ENCODE peak calls at places on chromosome 14, in eight cellular contexts. E, Q, J, Z, N, P, I and W are unnamed samples.

GRCh38 chr14:70907996-70908917 is 998 bp downstream of the PCNX1 start:
- DNase-seq in E (peak; percentile 91), Q (peak; percentile 45), J (peak; percentile 46), Z (peak; percentile 41), N (peak; percentile 74), P (peak; percentile 26), I (peak; percentile 48), W (peak; percentile 54)

GRCh38 chr14:101315802-101316296 is 245.4 kb upstream of the DIO3 start:
- DNase-seq in E (no peak), Q (no peak), J (no peak), Z (no peak), N (no peak), P (no peak), I (no peak), W (no peak)

GRCh38 chr14:53032161-53032803 is 81.4 kb upstream of the FERMT2 start:
- DNase-seq in E (no peak), Q (peak; percentile 9), J (no peak), Z (no peak), N (peak; percentile 79), P (no peak), I (no peak), W (peak; percentile 87)

GRCh38 chr14:32724864-32725550 is 213.7 kb upstream of the NPAS3 start:
- DNase-seq in E (no peak), Q (no peak), J (no peak), Z (no peak), N (peak; percentile 86), P (no peak), I (no peak), W (peak; percentile 36)

GRCh38 chr14:68662395-68662794 is 130.5 kb downstream of the ZFP36L1 start:
- DNase-seq in E (no peak), Q (no peak), J (no peak), Z (no peak), N (no peak), P (no peak), I (no peak), W (no peak)

GRCh38 chr14:75927564-75928087 is 54.2 kb downstream of the TGFB3 start:
- DNase-seq in E (no peak), Q (no peak), J (no peak), Z (no peak), N (no peak), P (no peak), I (no peak), W (no peak)

GRCh38 chr14:105889666-105890473 is 363.5 kb downstream of the TMEM121 start:
- DNase-seq in E (peak; percentile 35), Q (no peak), J (no peak), Z (no peak), N (no peak), P (no peak), I (no peak), W (no peak)

GRCh38 chr14:95652171-95652570 is 34.1 kb upstream of the TCL1B start:
- DNase-seq in E (no peak), Q (no peak), J (no peak), Z (no peak), N (no peak), P (no peak), I (no peak), W (no peak)

GRCh38 chr14:32980178-32980886 is 41.7 kb downstream of the NPAS3 start:
- DNase-seq in E (no peak), Q (no peak), J (peak; percentile 97), Z (no peak), N (no peak), P (no peak), I (no peak), W (no peak)

GRCh38 chr14:104871656-104872468 is 6.8 kb downstream of the CEP170B start:
- DNase-seq in E (peak; percentile 70), Q (no peak), J (no peak), Z (no peak), N (no peak), P (no peak), I (no peak), W (no peak)

GRCh38 chr14:101248840-101249675 is 312.2 kb upstream of the DIO3 start:
- DNase-seq in E (peak; percentile 46), Q (no peak), J (no peak), Z (no peak), N (no peak), P (no peak), I (no peak), W (no peak)

GRCh38 chr14:77052281-77053044 is 24.0 kb upstream of the IRF2BPL start:
- DNase-seq in E (no peak), Q (peak; percentile 52), J (no peak), Z (no peak), N (no peak), P (no peak), I (no peak), W (no peak)

GRCh38 chr14:94681300-94682060 is 69.3 kb downstream of the SERPINA3 start:
- DNase-seq in E (no peak), Q (peak; percentile 13), J (no peak), Z (no peak), N (peak; percentile 70), P (no peak), I (no peak), W (peak; percentile 53)

GRCh38 chr14:61596985-61597384 is 98.3 kb upstream of the HIF1A start:
- DNase-seq in E (no peak), Q (no peak), J (no peak), Z (no peak), N (no peak), P (no peak), I (no peak), W (peak; percentile 39)

GRCh38 chr14:50476134-50476533 is 56.2 kb downstream of the MAP4K5 start:
- DNase-seq in E (no peak), Q (no peak), J (no peak), Z (no peak), N (no peak), P (no peak), I (no peak), W (no peak)

GRCh38 chr14:60195179-60195810 is 30.1 kb upstream of the DHRS7 start:
- DNase-seq in E (no peak), Q (no peak), J (peak; percentile 26), Z (no peak), N (no peak), P (no peak), I (no peak), W (no peak)

GRCh38 chr14:61638595-61639391 is 56.5 kb upstream of the HIF1A start:
- DNase-seq in E (no peak), Q (no peak), J (no peak), Z (no peak), N (peak; percentile 93), P (no peak), I (no peak), W (peak; percentile 73)

GRCh38 chr14:100844082-100844408 is 18.1 kb downstream of the MEG3 start:
- DNase-seq in E (no peak), Q (no peak), J (no peak), Z (no peak), N (no peak), P (no peak), I (no peak), W (no peak)

GRCh38 chr14:90853116-90853515 is 36.9 kb upstream of the TTC7B start:
- DNase-seq in E (no peak), Q (no peak), J (no peak), Z (no peak), N (no peak), P (no peak), I (no peak), W (no peak)

GRCh38 chr14:22474730-22475351 is 114.2 kb downstream of the DAD1 start:
- DNase-seq in E (no peak), Q (no peak), J (no peak), Z (no peak), N (peak; percentile 54), P (no peak), I (no peak), W (no peak)

GRCh38 chr14:22118894-22119477 is 445.4 kb upstream of the OR4E1 start:
- DNase-seq in E (no peak), Q (no peak), J (no peak), Z (no peak), N (peak; percentile 46), P (no peak), I (no peak), W (no peak)

GRCh38 chr14:104075530-104076151 is 9.9 kb upstream of the ASPG start:
- DNase-seq in E (no peak), Q (no peak), J (peak; percentile 2), Z (no peak), N (peak; percentile 22), P (no peak), I (no peak), W (no peak)

GRCh38 chr14:90583916-90584605 is 187.2 kb downstream of the CALM1 start:
- DNase-seq in E (peak; percentile 44), Q (no peak), J (no peak), Z (no peak), N (no peak), P (no peak), I (no peak), W (no peak)

GRCh38 chr14:68262567-68262966 is 443.0 kb downstream of the RAD51B start:
- DNase-seq in E (no peak), Q (no peak), J (no peak), Z (no peak), N (no peak), P (no peak), I (no peak), W (no peak)

GRCh38 chr14:77542349-77543239 is 44.0 kb upstream of the ISM2 start:
- DNase-seq in E (no peak), Q (no peak), J (no peak), Z (no peak), N (peak; percentile 35), P (no peak), I (no peak), W (no peak)

GRCh38 chr14:94571950-94572349 is 9.3 kb upstream of the SERPINA5 start:
- DNase-seq in E (no peak), Q (no peak), J (no peak), Z (no peak), N (peak; percentile 67), P (no peak), I (no peak), W (peak; percentile 41)

GRCh38 chr14:68380304-68380840 is 412.5 kb downstream of the ZFP36L1 start:
- DNase-seq in E (no peak), Q (no peak), J (no peak), Z (no peak), N (no peak), P (no peak), I (no peak), W (peak; percentile 29)

GRCh38 chr14:94780536-94781404 is 10.9 kb upstream of the GSC start:
- DNase-seq in E (no peak), Q (no peak), J (no peak), Z (no peak), N (no peak), P (no peak), I (no peak), W (no peak)

GRCh38 chr14:105529506-105530445 is 3.4 kb downstream of the TMEM121 start:
- DNase-seq in E (peak; percentile 87), Q (no peak), J (no peak), Z (no peak), N (no peak), P (no peak), I (no peak), W (no peak)

GRCh38 chr14:73786942-73787759 is 64.5 kb upstream of the PTGR2 start:
- DNase-seq in E (peak; percentile 95), Q (peak; percentile 46), J (peak; percentile 10), Z (peak; percentile 30), N (no peak), P (peak; percentile 38), I (no peak), W (peak; percentile 36)

GRCh38 chr14:76432967-76433752 is 57.2 kb downstream of the ESRRB start:
- DNase-seq in E (no peak), Q (no peak), J (no peak), Z (no peak), N (no peak), P (no peak), I (no peak), W (no peak)